ENCODE peak calls at places on chromosome 1, in six cellular contexts. D is NCI-H774; N is Caki2; A is effector CD4-positive, alpha-beta T cell; X is SW480; Y is progenitor cell of endocrine pancreas. I is an unnamed sample.

GRCh38 chr1:203930343-203930742 is 68.9 kb downstream of the SNRPE start:
- DNase-seq in N (no peak), Y (no peak), A (no peak), X (no peak), D (no peak), I (no peak)

GRCh38 chr1:165592945-165593823 is 37.9 kb upstream of the MGST3 start:
- DNase-seq in D (peak), N (peak), Y (peak), A (peak), X (peak), I (peak)

GRCh38 chr1:2611034-2611501 is 21.7 kb downstream of the MMEL1 start:
- DNase-seq in Y (peak), N (no peak), D (peak), X (peak), A (no peak), I (no peak)

GRCh38 chr1:10788592-10789006 is 7.8 kb downstream of the CASZ1 start:
- DNase-seq in N (peak), A (no peak), X (no peak), D (no peak), Y (no peak), I (peak)

GRCh38 chr1:21308847-21309652 is 18.8 kb upstream of the ECE1 start:
- DNase-seq in X (no peak), Y (no peak), A (no peak), D (no peak), N (no peak), I (peak)

GRCh38 chr1:97989094-97989680 is 68.4 kb upstream of the DPYD start:
- DNase-seq in D (no peak), X (no peak), N (no peak), Y (no peak), A (no peak), I (no peak)

GRCh38 chr1:202880062-202880461 is 8.9 kb downstream of the RABIF start:
- DNase-seq in X (no peak), A (no peak), N (no peak), D (no peak), Y (no peak), I (no peak)

GRCh38 chr1:169495050-169495740 is 9.5 kb upstream of the SLC19A2 start:
- DNase-seq in Y (no peak), D (no peak), A (no peak), N (no peak), X (no peak), I (no peak)

GRCh38 chr1:160040481-160040880 is 8.7 kb upstream of the PIGM start:
- DNase-seq in X (no peak), N (no peak), A (no peak), D (no peak), Y (no peak), I (no peak)

GRCh38 chr1:12230549-12231275 is 882 bp downstream of the VPS13D start:
- DNase-seq in Y (peak), X (peak), N (peak), D (no peak), A (no peak), I (peak)

I was measured in prostate gland.